ENCODE peak calls at places on chromosomes 13 and 19, in nine cellular contexts. A is gastrocnemius medialis; D is psoas muscle; C is IMR-90; F is body of pancreas; I is left lung; G is DND-41; Y is CD4-positive, alpha-beta T cell; M is suprapubic skin. L is an unnamed sample.

GRCh38 chr13:110669036-110669435 is 36.9 kb downstream of the CARS2 start:
- DNase-seq in A (no peak), D (no peak), C (no peak), F (no peak), I (no peak), G (no peak), Y (no peak), M (no peak), L (no peak)

GRCh38 chr13:90594694-90595093 is 752.8 kb upstream of the MIR17HG start:
- DNase-seq in A (no peak), D (no peak), C (peak), F (no peak), I (no peak), G (no peak), Y (no peak), M (no peak), L (no peak)

GRCh38 chr13:32179708-32180107 is 135.5 kb downstream of the ZAR1L start:
- DNase-seq in A (no peak), D (no peak), C (no peak), F (no peak), I (no peak), G (no peak), Y (no peak), M (no peak), L (no peak)

GRCh38 chr13:76991432-76991795 is 467 bp upstream of the CLN5 start:
- DNase-seq in A (no peak), D (peak), C (no peak), F (no peak), I (no peak), G (no peak), Y (peak), M (peak), L (no peak)

GRCh38 chr13:101149735-101150380 is 266.4 kb downstream of the NALCN start:
- DNase-seq in A (no peak), D (no peak), C (peak), F (no peak), I (no peak), G (peak), Y (no peak), M (no peak), L (no peak)

GRCh38 chr13:106276876-106277275 is 258.6 kb downstream of the EFNB2 start:
- DNase-seq in A (no peak), D (no peak), C (peak), F (no peak), I (no peak), G (no peak), Y (no peak), M (no peak), L (no peak)

GRCh38 chr19:2254052-2254872 is 2.0 kb downstream of the JSRP1 start:
- DNase-seq in A (no peak), D (no peak), C (peak), F (no peak), I (no peak), G (no peak), Y (no peak), M (no peak), L (no peak)

GRCh38 chr19:1408300-1409203 is 1.2 kb downstream of the DAZAP1 start:
- DNase-seq in A (no peak), D (peak), C (peak), F (peak), I (peak), G (peak), Y (peak), M (no peak), L (peak)

GRCh38 chr13:45518525-45519235 is 53.9 kb downstream of the COG3 start:
- DNase-seq in A (no peak), D (no peak), C (peak), F (no peak), I (no peak), G (no peak), Y (no peak), M (no peak), L (no peak)

GRCh38 chr19:50803633-50804419 is 13.6 kb downstream of the ACP4 start:
- DNase-seq in A (no peak), D (no peak), C (no peak), F (no peak), I (no peak), G (no peak), Y (peak), M (no peak), L (no peak)

GRCh38 chr13:60590775-60591174 is 193.8 kb downstream of the TDRD3 start:
- DNase-seq in A (no peak), D (no peak), C (no peak), F (no peak), I (no peak), G (no peak), Y (no peak), M (no peak), L (no peak)

GRCh38 chr19:58218899-58219298 is 9.8 kb upstream of the ZNF544 start:
- DNase-seq in A (no peak), D (no peak), C (no peak), F (no peak), I (no peak), G (peak), Y (peak), M (no peak), L (no peak)

GRCh38 chr19:28961772-28962500 is 251.0 kb downstream of the UQCRFS1 start:
- DNase-seq in A (no peak), D (no peak), C (peak), F (no peak), I (no peak), G (no peak), Y (no peak), M (no peak), L (no peak)

GRCh38 chr19:52896431-52897148 is 845 bp downstream of the ZNF320 start:
- DNase-seq in A (no peak), D (peak), C (peak), F (peak), I (no peak), G (peak), Y (no peak), M (peak), L (peak)

GRCh38 chr19:8342316-8342683 is 762 bp downstream of the KANK3 start:
- DNase-seq in A (no peak), D (no peak), C (no peak), F (no peak), I (no peak), G (no peak), Y (no peak), M (no peak), L (no peak)

GRCh38 chr13:99331881-99332293 is 24.7 kb upstream of the GPR183 start:
- DNase-seq in A (no peak), D (no peak), C (no peak), F (no peak), I (no peak), G (no peak), Y (no peak), M (no peak), L (no peak)

GRCh38 chr19:55325172-55325571 is at the start of gene TMEM150B:
- DNase-seq in A (no peak), D (no peak), C (no peak), F (no peak), I (no peak), G (no peak), Y (no peak), M (no peak), L (no peak)

GRCh38 chr13:113323869-113324268 is 26.8 kb downstream of the LAMP1 start:
- DNase-seq in A (no peak), D (no peak), C (no peak), F (no peak), I (no peak), G (no peak), Y (no peak), M (no peak), L (no peak)

GRCh38 chr13:21670883-21671792 is at the start of gene FGF9:
- DNase-seq in A (peak), D (peak), C (peak), F (peak), I (peak), G (peak), Y (peak), M (peak), L (peak)
- TF ChIP-seq CTCF in A (peak), D (no peak), C (peak), F (no peak), I (no peak), G (peak), Y (no peak), M (no peak), L (peak)

GRCh38 chr19:41299755-41300089 is 10.2 kb upstream of the CCDC97 start:
- DNase-seq in A (peak), D (peak), C (peak), F (no peak), I (no peak), G (no peak), Y (peak), M (peak), L (peak)

GRCh38 chr19:41305923-41306322 is 4.0 kb upstream of the CCDC97 start:
- DNase-seq in A (no peak), D (no peak), C (no peak), F (no peak), I (no peak), G (no peak), Y (no peak), M (no peak), L (no peak)

GRCh38 chr19:41304706-41305483 is 5.1 kb upstream of the CCDC97 start:
- DNase-seq in A (no peak), D (no peak), C (no peak), F (no peak), I (no peak), G (no peak), Y (no peak), M (no peak), L (no peak)

GRCh38 chr19:41303941-41304340 is 6.0 kb upstream of the CCDC97 start:
- DNase-seq in A (no peak), D (no peak), C (no peak), F (no peak), I (no peak), G (no peak), Y (no peak), M (no peak), L (no peak)

GRCh38 chr19:41302624-41303351 is 7.2 kb upstream of the CCDC97 start:
- DNase-seq in A (no peak), D (no peak), C (no peak), F (no peak), I (peak), G (no peak), Y (peak), M (peak), L (no peak)
- H3K27ac ChIP-seq in A (peak), D (no peak), C (no peak), F (no peak), I (no peak), G (no peak), Y (peak), M (no peak), L (no peak)

DNA sequence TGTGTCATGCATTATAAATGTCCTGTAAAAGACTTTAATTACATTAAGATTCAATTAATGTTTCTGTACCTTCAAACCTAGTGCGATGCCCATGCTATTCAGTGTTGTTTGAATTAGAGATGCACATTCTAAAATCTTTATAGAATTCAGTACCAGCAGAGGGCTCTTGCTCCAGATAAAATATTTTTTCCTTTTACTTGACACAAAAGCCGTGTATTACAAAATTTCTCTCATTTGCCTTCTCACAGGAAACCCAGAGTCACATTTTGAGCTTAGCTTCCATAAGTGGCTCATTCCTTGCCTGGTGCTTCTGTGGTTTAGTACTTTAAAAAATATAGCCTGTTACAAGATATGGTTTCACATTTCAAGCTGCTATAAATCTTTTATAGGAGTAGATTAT is 101.2 kb downstream of the RNF17 start:
- DNase-seq in A (no peak), D (no peak), C (peak), F (no peak), I (no peak), G (no peak), Y (no peak), M (no peak), L (no peak)
- TF ChIP-seq CTCF in A (no peak), D (no peak), C (peak), F (no peak), I (no peak), G (no peak), Y (no peak), M (no peak), L (no peak)

GRCh38 chr19:32749361-32749760 is 29.8 kb downstream of the TDRD12 start:
- DNase-seq in A (no peak), D (no peak), C (no peak), F (no peak), I (no peak), G (no peak), Y (no peak), M (no peak), L (no peak)

GRCh38 chr19:32748497-32748896 is 28.9 kb downstream of the TDRD12 start:
- DNase-seq in A (no peak), D (no peak), C (no peak), F (no peak), I (no peak), G (no peak), Y (no peak), M (no peak), L (no peak)

GRCh38 chr19:32748948-32749347 is 29.4 kb downstream of the TDRD12 start:
- DNase-seq in A (no peak), D (no peak), C (no peak), F (no peak), I (no peak), G (no peak), Y (no peak), M (no peak), L (no peak)

GRCh38 chr19:32750441-32751055 is 31.0 kb downstream of the TDRD12 start:
- DNase-seq in A (no peak), D (no peak), C (no peak), F (no peak), I (no peak), G (no peak), Y (no peak), M (no peak), L (no peak)

GRCh38 chr19:32751066-32751465 is 31.5 kb downstream of the TDRD12 start:
- DNase-seq in A (no peak), D (no peak), C (no peak), F (no peak), I (no peak), G (no peak), Y (no peak), M (no peak), L (no peak)
- H3K27ac ChIP-seq in A (no peak), D (no peak), C (no peak), F (no peak), I (no peak), G (no peak), Y (no peak), M (no peak), L (no peak)

GRCh38 chr13:72346716-72347115 is 380.7 kb downstream of the MZT1 start:
- DNase-seq in A (no peak), D (no peak), C (no peak), F (no peak), I (no peak), G (no peak), Y (no peak), M (no peak), L (no peak)

GRCh38 chr13:72342364-72342763 is 385.1 kb downstream of the MZT1 start:
- DNase-seq in A (no peak), D (no peak), C (no peak), F (no peak), I (peak), G (no peak), Y (no peak), M (no peak), L (no peak)

DNA sequence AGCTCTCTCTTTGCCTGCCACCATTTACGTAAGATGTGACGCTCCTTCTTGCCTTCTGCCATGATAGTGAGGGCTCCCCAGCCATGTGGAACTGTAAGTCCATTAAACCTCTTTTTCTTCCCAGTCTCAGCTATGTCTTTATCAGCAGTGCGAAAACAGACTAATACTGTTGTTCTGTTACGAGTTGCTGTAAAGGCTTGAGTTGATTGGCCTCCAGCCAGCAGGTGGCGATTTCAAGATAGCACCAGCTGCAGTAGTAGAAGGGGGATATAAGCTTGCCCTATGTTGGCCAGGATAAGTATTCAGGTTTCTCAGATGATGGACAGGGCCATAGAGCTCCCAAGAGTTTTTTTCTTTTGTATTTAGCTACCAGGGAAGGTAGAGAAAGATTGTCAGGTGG is 385.5 kb downstream of the MZT1 start:
- DNase-seq in A (no peak), D (no peak), C (no peak), F (no peak), I (no peak), G (no peak), Y (no peak), M (no peak), L (no peak)
- TF ChIP-seq CTCF in A (no peak), D (no peak), C (no peak), F (no peak), I (no peak), G (peak), Y (no peak), M (no peak), L (no peak)

DNA sequence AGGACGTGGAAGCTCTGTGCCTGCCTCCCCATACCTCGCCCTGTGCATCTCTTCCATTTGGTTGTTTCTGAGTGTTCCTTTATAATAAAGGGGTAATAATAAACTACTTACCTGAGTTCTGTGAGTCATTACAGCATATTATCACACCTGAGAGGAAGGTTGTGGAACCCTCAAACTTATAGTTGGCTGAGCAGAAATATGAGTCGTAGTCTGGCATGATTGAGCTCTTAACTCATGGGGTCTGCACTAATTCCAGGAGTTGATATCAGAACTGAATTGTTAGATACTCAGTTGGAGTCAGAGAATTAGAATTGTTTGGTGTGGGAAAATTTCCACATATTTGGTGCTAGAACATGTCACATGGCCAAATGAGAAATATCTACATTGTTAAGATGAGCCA is 52.4 kb upstream of the HTR2A start:
- DNase-seq in A (no peak), D (no peak), C (no peak), F (no peak), I (no peak), G (no peak), Y (no peak), M (no peak), L (no peak)
- H3K27ac ChIP-seq in A (no peak), D (no peak), C (no peak), F (no peak), I (no peak), G (no peak), Y (no peak), M (no peak), L (no peak)

DNA sequence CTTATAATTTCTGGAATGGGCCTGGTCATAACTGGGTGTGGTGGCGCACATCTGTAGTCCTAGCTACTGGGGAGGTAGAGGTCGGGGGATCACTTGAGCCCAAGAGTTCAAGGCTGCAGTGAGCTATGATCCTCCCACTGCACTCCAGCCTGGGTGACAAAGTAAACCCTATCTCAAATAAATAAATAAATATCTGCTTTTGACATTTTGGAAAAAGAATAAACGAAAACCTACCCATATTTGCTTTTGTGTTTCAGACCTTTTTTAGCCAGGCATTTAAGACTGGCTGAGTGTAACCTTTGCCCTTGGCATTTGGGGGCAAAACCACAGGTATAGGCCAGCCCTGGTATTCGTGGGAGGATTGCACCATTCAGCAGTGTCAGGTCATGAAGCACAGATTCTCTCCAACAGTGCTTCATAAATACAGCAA is 14.8 kb upstream of the RCBTB2 start:
- DNase-seq in A (no peak), D (no peak), C (no peak), F (no peak), I (no peak), G (no peak), Y (no peak), M (no peak), L (no peak)
- TF ChIP-seq CTCF in A (no peak), D (no peak), C (no peak), F (no peak), I (no peak), G (no peak), Y (no peak), M (no peak), L (no peak)

GRCh38 chr19:27754700-27755099 is 1458.3 kb downstream of the UQCRFS1 start:
- DNase-seq in A (no peak), D (no peak), C (no peak), F (no peak), I (no peak), G (no peak), Y (no peak), M (no peak), L (no peak)
- H3K27ac ChIP-seq in A (no peak), D (no peak), C (no peak), F (no peak), I (no peak), G (no peak), Y (no peak), M (no peak), L (no peak)

L was measured in uterus.